ENCODE peak calls at places on chromosomes 7 and 10, in four cellular contexts. One of them, this sample, is unnamed.

GRCh38 chr7:117780832-117781231 is 92.4 kb downstream of the CTTNBP2 start:
- DNase-seq in GM19239: no peak
- DNase-seq in BJ: no peak
- DNase-seq in uterus: no peak
- DNase-seq in this sample: peak

GRCh38 chr7:92680458-92680857 is 90.3 kb upstream of the FAM133B start:
- DNase-seq in BJ: no peak
- DNase-seq in GM19239: no peak
- DNase-seq in uterus: no peak
- DNase-seq in this sample: no peak

GRCh38 chr7:135210818-135211178 is 528 bp downstream of the WDR91 start:
- DNase-seq in uterus: peak
- DNase-seq in BJ: no peak
- DNase-seq in GM19239: no peak
- DNase-seq in this sample: no peak

GRCh38 chr7:67618569-67619543 is 622.2 kb downstream of the TYW1 start:
- DNase-seq in uterus: no peak
- DNase-seq in BJ: no peak
- DNase-seq in GM19239: no peak
- DNase-seq in this sample: no peak

GRCh38 chr7:4149645-4150044 is 532.5 kb upstream of the FOXK1 start:
- DNase-seq in GM19239: no peak
- DNase-seq in BJ: no peak
- DNase-seq in uterus: no peak
- DNase-seq in this sample: no peak

GRCh38 chr7:93092757-93093370 is 24.9 kb downstream of the SAMD9 start:
- DNase-seq in BJ: no peak
- DNase-seq in GM19239: no peak
- DNase-seq in uterus: no peak
- DNase-seq in this sample: no peak

GRCh38 chr7:111089822-111090426 is 1.0 kb upstream of the LRRN3 start:
- DNase-seq in GM19239: no peak
- DNase-seq in uterus: no peak
- DNase-seq in BJ: no peak
- DNase-seq in this sample: no peak

GRCh38 chr7:68203246-68203645 is 1206.6 kb downstream of the TYW1 start:
- DNase-seq in BJ: no peak
- DNase-seq in uterus: no peak
- DNase-seq in GM19239: no peak
- DNase-seq in this sample: no peak

GRCh38 chr10:33249659-33250058 is 84.8 kb downstream of the NRP1 start:
- DNase-seq in GM19239: no peak
- DNase-seq in BJ: no peak
- DNase-seq in uterus: no peak
- DNase-seq in this sample: no peak

GRCh38 chr7:122746948-122747347 is 44.2 kb upstream of the RNF148 start:
- DNase-seq in uterus: no peak
- DNase-seq in BJ: no peak
- DNase-seq in GM19239: no peak
- DNase-seq in this sample: no peak

This sample was measured in GM13976.